ENCODE peak calls at places on chromosomes 2 and 18, in five cellular contexts. T is PC-3, N is SW480, X is memory B cell, I is NCI-H82. B is an unnamed sample.
A peak's percentile ranks its signal among the peaks of the same experiment; 100 is the strongest.

GRCh38 chr2:114968748-114969400 is 526.4 kb downstream of the DPP10 start:
- DNase-seq in T (no peak), X (no peak), N (no peak), I (no peak), B (no peak)

GRCh38 chr2:36512705-36513104 is 85.3 kb downstream of the FEZ2 start:
- DNase-seq in X (no peak), I (no peak), T (no peak), N (no peak), B (no peak)

GRCh38 chr2:23635666-23636340 is 250.8 kb downstream of the KLHL29 start:
- DNase-seq in X (no peak), T (no peak), N (no peak), I (no peak), B (no peak)

GRCh38 chr2:73266061-73266891 is 18.0 kb downstream of the FBXO41 start:
- DNase-seq in T (no peak), X (no peak), N (no peak), I (no peak), B (peak; percentile 58)

GRCh38 chr18:61574665-61575064 is 241.4 kb downstream of the CDH20 start:
- DNase-seq in X (no peak), N (no peak), T (no peak), I (no peak), B (no peak)

GRCh38 chr2:210128961-210129360 is 42.2 kb downstream of the KANSL1L start:
- DNase-seq in T (no peak), I (no peak), X (no peak), N (no peak), B (peak; percentile 3)

GRCh38 chr2:181806039-181806392 is 85.5 kb upstream of the ITPRID2 start:
- DNase-seq in I (no peak), X (no peak), T (no peak), N (no peak), B (no peak)

GRCh38 chr2:200475795-200476194 is 34.1 kb downstream of the KCTD18 start:
- DNase-seq in I (no peak), N (no peak), X (no peak), T (no peak), B (no peak)

GRCh38 chr18:24114924-24115549 is 23.8 kb upstream of the CABYR start:
- DNase-seq in T (no peak), N (no peak), I (no peak), X (no peak), B (no peak)

GRCh38 chr2:109521233-109521632 is 92.5 kb downstream of the SEPTIN10 start:
- DNase-seq in I (no peak), X (no peak), T (no peak), N (no peak), B (no peak)

GRCh38 chr2:224973112-224974016 is 68.9 kb downstream of the DOCK10 start:
- DNase-seq in X (no peak), I (peak; percentile 58), T (peak; percentile 55), N (peak; percentile 75), B (peak; percentile 66)

GRCh38 chr2:68879296-68879695 is 8.1 kb upstream of the BMP10 start:
- DNase-seq in I (no peak), N (no peak), X (no peak), T (no peak), B (no peak)

GRCh38 chr2:240629968-240630770 is 4.9 kb downstream of the GPR35 start:
- DNase-seq in I (no peak), X (no peak), T (no peak), N (no peak), B (no peak)

GRCh38 chr2:60523987-60524386 is 29.5 kb downstream of the BCL11A start:
- DNase-seq in I (no peak), X (no peak), T (no peak), N (no peak), B (no peak)

GRCh38 chr2:207115715-207116364 is 49.9 kb downstream of the KLF7 start:
- DNase-seq in I (no peak), T (no peak), N (no peak), X (no peak), B (peak; percentile 43)

GRCh38 chr2:163812926-163813520 is 77.2 kb upstream of the FIGN start:
- DNase-seq in T (no peak), I (no peak), N (no peak), X (no peak), B (peak; percentile 24)

GRCh38 chr2:74205586-74205985 is 7.2 kb downstream of the MTHFD2 start:
- DNase-seq in X (no peak), I (no peak), T (peak; percentile 78), N (peak; percentile 67), B (peak; percentile 76)

B was measured in epithelial cell of esophagus.